ENCODE peak calls at places on chromosome 19, in eight cellular contexts. One of them, this sample, is unnamed.

GRCh38 chr19:4531562-4532165 is 3.4 kb downstream of the PLIN5 start:
- DNase-seq in mammary epithelial cell: no peak
- DNase-seq in CD4-positive, alpha-beta memory T cell: no peak
- DNase-seq in AG10803: no peak
- DNase-seq in left ventricle myocardium inferior: no peak
- DNase-seq in K562: no peak
- DNase-seq in CD8-positive, alpha-beta T cell: no peak
- DNase-seq in neuronal stem cell: no peak
- DNase-seq in this sample: no peak

GRCh38 chr19:56360841-56361240 is 32.5 kb downstream of the ZNF582 start:
- DNase-seq in K562: no peak
- DNase-seq in AG10803: no peak
- DNase-seq in CD8-positive, alpha-beta T cell: no peak
- DNase-seq in neuronal stem cell: no peak
- DNase-seq in CD4-positive, alpha-beta memory T cell: no peak
- DNase-seq in left ventricle myocardium inferior: no peak
- DNase-seq in mammary epithelial cell: peak
- DNase-seq in this sample: no peak

GRCh38 chr19:49362048-49362925 is at the start of gene TEAD2:
- DNase-seq in K562: peak
- DNase-seq in AG10803: peak
- DNase-seq in neuronal stem cell: peak
- DNase-seq in CD4-positive, alpha-beta memory T cell: no peak
- DNase-seq in CD8-positive, alpha-beta T cell: no peak
- DNase-seq in mammary epithelial cell: peak
- DNase-seq in left ventricle myocardium inferior: peak
- DNase-seq in this sample: no peak

GRCh38 chr19:32876236-32876918 is 6.8 kb upstream of the SLC7A9 start:
- DNase-seq in neuronal stem cell: no peak
- DNase-seq in CD8-positive, alpha-beta T cell: no peak
- DNase-seq in left ventricle myocardium inferior: no peak
- DNase-seq in AG10803: no peak
- DNase-seq in K562: no peak
- DNase-seq in mammary epithelial cell: no peak
- DNase-seq in CD4-positive, alpha-beta memory T cell: no peak
- DNase-seq in this sample: no peak

GRCh38 chr19:14495678-14496028 is 274 bp downstream of the GIPC1 start:
- DNase-seq in K562: peak
- DNase-seq in neuronal stem cell: no peak
- DNase-seq in CD8-positive, alpha-beta T cell: no peak
- DNase-seq in CD4-positive, alpha-beta memory T cell: no peak
- DNase-seq in left ventricle myocardium inferior: no peak
- DNase-seq in mammary epithelial cell: no peak
- DNase-seq in AG10803: no peak
- DNase-seq in this sample: no peak

GRCh38 chr19:29211562-29212416 is 1.2 kb downstream of the UQCRFS1 start:
- DNase-seq in K562: peak
- DNase-seq in CD4-positive, alpha-beta memory T cell: no peak
- DNase-seq in AG10803: peak
- DNase-seq in CD8-positive, alpha-beta T cell: peak
- DNase-seq in neuronal stem cell: no peak
- DNase-seq in left ventricle myocardium inferior: no peak
- DNase-seq in mammary epithelial cell: peak
- DNase-seq in this sample: no peak

GRCh38 chr19:57675881-57676280 is 5.9 kb upstream of the ZNF551 start:
- DNase-seq in left ventricle myocardium inferior: no peak
- DNase-seq in CD8-positive, alpha-beta T cell: no peak
- DNase-seq in K562: no peak
- DNase-seq in neuronal stem cell: no peak
- DNase-seq in AG10803: peak
- DNase-seq in mammary epithelial cell: no peak
- DNase-seq in CD4-positive, alpha-beta memory T cell: no peak
- DNase-seq in this sample: no peak

GRCh38 chr19:15631817-15632216 is 8.9 kb upstream of the CYP4F3 start:
- DNase-seq in left ventricle myocardium inferior: no peak
- DNase-seq in K562: peak
- DNase-seq in mammary epithelial cell: no peak
- DNase-seq in neuronal stem cell: no peak
- DNase-seq in AG10803: no peak
- DNase-seq in CD4-positive, alpha-beta memory T cell: peak
- DNase-seq in CD8-positive, alpha-beta T cell: peak
- DNase-seq in this sample: peak

GRCh38 chr19:35355851-35356460 is 2.3 kb upstream of the FFAR3 start:
- DNase-seq in mammary epithelial cell: no peak
- DNase-seq in CD4-positive, alpha-beta memory T cell: no peak
- DNase-seq in neuronal stem cell: no peak
- DNase-seq in AG10803: no peak
- DNase-seq in left ventricle myocardium inferior: no peak
- DNase-seq in CD8-positive, alpha-beta T cell: no peak
- DNase-seq in K562: no peak
- DNase-seq in this sample: no peak

GRCh38 chr19:3265432-3265831 is 41.0 kb downstream of the CELF5 start:
- DNase-seq in CD8-positive, alpha-beta T cell: no peak
- DNase-seq in CD4-positive, alpha-beta memory T cell: no peak
- DNase-seq in neuronal stem cell: no peak
- DNase-seq in mammary epithelial cell: no peak
- DNase-seq in K562: no peak
- DNase-seq in AG10803: no peak
- DNase-seq in left ventricle myocardium inferior: no peak
- DNase-seq in this sample: no peak

GRCh38 chr19:11708457-11708856 is 30.3 kb downstream of the ZNF823 start:
- DNase-seq in left ventricle myocardium inferior: no peak
- DNase-seq in AG10803: no peak
- DNase-seq in K562: no peak
- DNase-seq in CD4-positive, alpha-beta memory T cell: no peak
- DNase-seq in CD8-positive, alpha-beta T cell: no peak
- DNase-seq in mammary epithelial cell: no peak
- DNase-seq in neuronal stem cell: no peak
- DNase-seq in this sample: no peak

GRCh38 chr19:3840804-3841203 is 28.0 kb downstream of the ZFR2 start:
- DNase-seq in left ventricle myocardium inferior: no peak
- DNase-seq in mammary epithelial cell: no peak
- DNase-seq in neuronal stem cell: no peak
- DNase-seq in AG10803: no peak
- DNase-seq in K562: no peak
- DNase-seq in CD8-positive, alpha-beta T cell: no peak
- DNase-seq in CD4-positive, alpha-beta memory T cell: no peak
- DNase-seq in this sample: no peak

GRCh38 chr19:45887311-45887710 is 1.4 kb upstream of the IRF2BP1 start:
- DNase-seq in AG10803: no peak
- DNase-seq in mammary epithelial cell: no peak
- DNase-seq in CD8-positive, alpha-beta T cell: no peak
- DNase-seq in left ventricle myocardium inferior: no peak
- DNase-seq in CD4-positive, alpha-beta memory T cell: no peak
- DNase-seq in K562: no peak
- DNase-seq in neuronal stem cell: no peak
- DNase-seq in this sample: no peak

GRCh38 chr19:58001895-58002369 is 688 bp downstream of the ZNF606 start:
- DNase-seq in AG10803: peak
- DNase-seq in CD4-positive, alpha-beta memory T cell: no peak
- DNase-seq in CD8-positive, alpha-beta T cell: peak
- DNase-seq in neuronal stem cell: no peak
- DNase-seq in left ventricle myocardium inferior: no peak
- DNase-seq in mammary epithelial cell: no peak
- DNase-seq in K562: no peak
- DNase-seq in this sample: no peak

GRCh38 chr19:56637976-56638555 is 4.9 kb upstream of the SMIM17 start:
- DNase-seq in CD4-positive, alpha-beta memory T cell: peak
- DNase-seq in mammary epithelial cell: peak
- DNase-seq in K562: peak
- DNase-seq in left ventricle myocardium inferior: peak
- DNase-seq in AG10803: peak
- DNase-seq in CD8-positive, alpha-beta T cell: peak
- DNase-seq in neuronal stem cell: peak
- DNase-seq in this sample: peak

GRCh38 chr19:7522923-7523667 is 671 bp downstream of the MCOLN1 start:
- DNase-seq in left ventricle myocardium inferior: no peak
- DNase-seq in mammary epithelial cell: no peak
- DNase-seq in CD8-positive, alpha-beta T cell: no peak
- DNase-seq in neuronal stem cell: no peak
- DNase-seq in K562: peak
- DNase-seq in AG10803: peak
- DNase-seq in CD4-positive, alpha-beta memory T cell: no peak
- DNase-seq in this sample: no peak

GRCh38 chr19:972281-972680 is 11.9 kb upstream of the WDR18 start:
- DNase-seq in CD4-positive, alpha-beta memory T cell: no peak
- DNase-seq in neuronal stem cell: no peak
- DNase-seq in AG10803: no peak
- DNase-seq in left ventricle myocardium inferior: no peak
- DNase-seq in mammary epithelial cell: no peak
- DNase-seq in CD8-positive, alpha-beta T cell: no peak
- DNase-seq in K562: no peak
- DNase-seq in this sample: no peak

GRCh38 chr19:33156354-33156753 is 24.4 kb downstream of the WDR88 start:
- DNase-seq in CD4-positive, alpha-beta memory T cell: no peak
- DNase-seq in CD8-positive, alpha-beta T cell: no peak
- DNase-seq in left ventricle myocardium inferior: no peak
- DNase-seq in K562: no peak
- DNase-seq in AG10803: peak
- DNase-seq in neuronal stem cell: no peak
- DNase-seq in mammary epithelial cell: no peak
- DNase-seq in this sample: no peak

DNA sequence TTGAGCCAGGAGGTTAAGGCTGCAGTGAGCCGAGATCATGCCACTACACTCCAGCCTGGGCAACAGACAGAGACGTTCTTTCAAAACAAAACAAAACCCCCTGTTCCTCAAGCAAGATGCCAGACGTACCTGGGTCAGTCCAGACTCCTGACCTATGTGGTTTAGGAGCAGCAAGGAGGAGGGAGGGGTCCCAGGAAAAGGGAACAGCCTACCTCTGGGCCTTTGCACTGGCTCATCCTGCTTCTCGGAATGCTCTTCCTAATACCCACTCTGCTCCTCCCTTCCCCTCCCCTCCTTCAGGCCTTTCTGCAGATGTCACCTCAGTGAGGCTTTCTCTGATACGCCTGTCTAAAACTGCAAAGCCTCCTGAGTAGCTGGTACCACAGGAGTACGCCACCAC is 9.5 kb downstream of the RINL start:
- DNase-seq in left ventricle myocardium inferior: no peak
- DNase-seq in CD4-positive, alpha-beta memory T cell: no peak
- DNase-seq in neuronal stem cell: no peak
- DNase-seq in AG10803: no peak
- DNase-seq in K562: no peak
- DNase-seq in CD8-positive, alpha-beta T cell: no peak
- DNase-seq in mammary epithelial cell: no peak
- DNase-seq in this sample: no peak
- H3K4me3 ChIP-seq in left ventricle myocardium inferior: no peak
- H3K4me3 ChIP-seq in CD4-positive, alpha-beta memory T cell: no peak
- H3K4me3 ChIP-seq in neuronal stem cell: no peak
- H3K4me3 ChIP-seq in AG10803: no peak
- H3K4me3 ChIP-seq in K562: no peak
- H3K4me3 ChIP-seq in CD8-positive, alpha-beta T cell: peak
- H3K4me3 ChIP-seq in mammary epithelial cell: no peak
- H3K4me3 ChIP-seq in this sample: no peak

DNA sequence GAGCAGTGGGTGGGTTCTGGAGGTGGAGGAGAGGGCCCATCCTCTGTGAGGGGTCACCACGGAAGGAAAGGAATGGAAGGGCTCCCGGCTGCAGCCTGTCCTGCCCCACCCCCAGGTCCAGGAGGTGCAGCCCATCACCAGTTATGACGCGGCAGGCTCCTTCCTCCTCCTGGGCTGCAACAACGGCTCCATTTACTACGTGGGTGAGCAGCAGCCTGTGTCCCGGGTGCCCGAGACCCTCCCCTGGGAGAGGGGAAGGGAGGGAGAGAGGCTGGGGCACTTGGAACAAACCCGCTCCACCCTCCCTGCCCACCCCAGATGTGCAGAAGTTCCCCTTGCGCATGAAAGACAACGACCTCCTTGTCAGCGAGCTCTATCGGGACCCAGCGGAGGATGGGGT is 6.6 kb downstream of the SHKBP1 start:
- DNase-seq in left ventricle myocardium inferior: no peak
- DNase-seq in neuronal stem cell: no peak
- DNase-seq in AG10803: no peak
- DNase-seq in mammary epithelial cell: no peak
- DNase-seq in CD8-positive, alpha-beta T cell: no peak
- DNase-seq in K562: no peak
- DNase-seq in CD4-positive, alpha-beta memory T cell: no peak
- DNase-seq in this sample: no peak
- H3K4me3 ChIP-seq in left ventricle myocardium inferior: no peak
- H3K4me3 ChIP-seq in neuronal stem cell: no peak
- H3K4me3 ChIP-seq in AG10803: no peak
- H3K4me3 ChIP-seq in mammary epithelial cell: no peak
- H3K4me3 ChIP-seq in CD8-positive, alpha-beta T cell: no peak
- H3K4me3 ChIP-seq in K562: no peak
- H3K4me3 ChIP-seq in CD4-positive, alpha-beta memory T cell: no peak
- H3K4me3 ChIP-seq in this sample: no peak

DNA sequence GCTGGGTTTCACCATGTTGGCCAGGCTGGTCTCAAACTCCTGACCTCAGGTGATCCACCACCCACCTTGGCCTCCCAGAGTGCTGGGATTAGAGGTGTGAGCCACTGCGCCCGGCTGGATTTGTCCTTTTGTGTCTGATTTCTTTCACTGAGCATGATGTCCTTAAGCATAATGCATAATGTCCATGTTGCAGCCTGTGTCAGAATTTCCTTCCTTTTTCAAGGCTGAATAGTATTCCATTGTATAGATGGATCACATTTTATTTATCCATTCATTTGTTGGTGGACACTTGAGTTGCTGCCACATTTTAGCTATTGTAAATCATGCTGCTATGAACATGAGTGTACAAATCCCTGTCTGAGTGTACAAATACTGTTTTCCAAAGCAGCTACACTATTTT is 25.5 kb downstream of the RFX2 start:
- DNase-seq in left ventricle myocardium inferior: no peak
- DNase-seq in CD4-positive, alpha-beta memory T cell: no peak
- DNase-seq in AG10803: no peak
- DNase-seq in mammary epithelial cell: no peak
- DNase-seq in neuronal stem cell: no peak
- DNase-seq in K562: no peak
- DNase-seq in CD8-positive, alpha-beta T cell: no peak
- DNase-seq in this sample: no peak
- H3K4me3 ChIP-seq in left ventricle myocardium inferior: no peak
- H3K4me3 ChIP-seq in CD4-positive, alpha-beta memory T cell: no peak
- H3K4me3 ChIP-seq in AG10803: no peak
- H3K4me3 ChIP-seq in mammary epithelial cell: no peak
- H3K4me3 ChIP-seq in neuronal stem cell: no peak
- H3K4me3 ChIP-seq in K562: no peak
- H3K4me3 ChIP-seq in CD8-positive, alpha-beta T cell: no peak
- H3K4me3 ChIP-seq in this sample: no peak

DNA sequence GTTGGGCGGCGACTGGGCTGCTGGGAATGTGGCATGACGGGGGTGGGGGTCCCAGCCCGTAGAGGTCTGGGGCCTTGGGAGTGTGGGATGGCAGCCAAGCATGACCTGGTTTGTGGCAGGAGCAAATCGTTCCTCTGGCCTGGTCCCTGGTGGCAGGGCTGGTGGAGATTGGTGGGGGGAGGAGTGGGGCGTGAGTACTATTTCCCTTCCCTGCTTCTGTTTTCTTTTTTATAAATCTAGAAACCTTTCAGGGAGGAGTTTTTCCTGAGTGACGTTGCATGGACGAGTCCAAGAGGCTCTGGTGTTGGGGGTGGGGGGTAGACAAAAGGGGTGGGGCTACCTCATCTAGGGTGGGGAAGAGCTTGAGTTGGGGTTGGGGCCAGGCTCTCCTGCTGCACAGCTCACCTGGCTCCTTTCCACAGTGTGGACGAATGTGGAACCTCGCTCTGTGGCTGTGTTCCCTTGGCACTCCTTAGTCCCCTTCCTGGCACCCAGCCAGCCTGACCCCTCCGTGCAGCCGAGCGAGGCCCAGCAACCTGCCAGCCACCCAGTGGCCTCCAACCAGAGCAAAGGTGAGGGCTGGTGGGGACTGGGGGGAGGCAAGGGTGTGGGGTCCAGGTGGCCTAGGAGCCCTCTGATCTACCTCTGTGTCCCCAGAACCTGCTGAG is 15.4 kb upstream of the PRR19 start:
- DNase-seq in mammary epithelial cell: no peak
- DNase-seq in CD8-positive, alpha-beta T cell: no peak
- DNase-seq in AG10803: peak
- DNase-seq in neuronal stem cell: no peak
- DNase-seq in K562: peak
- DNase-seq in left ventricle myocardium inferior: peak
- DNase-seq in CD4-positive, alpha-beta memory T cell: no peak
- DNase-seq in this sample: no peak
- H3K4me3 ChIP-seq in mammary epithelial cell: no peak
- H3K4me3 ChIP-seq in CD8-positive, alpha-beta T cell: no peak
- H3K4me3 ChIP-seq in AG10803: no peak
- H3K4me3 ChIP-seq in neuronal stem cell: peak
- H3K4me3 ChIP-seq in K562: no peak
- H3K4me3 ChIP-seq in left ventricle myocardium inferior: peak
- H3K4me3 ChIP-seq in CD4-positive, alpha-beta memory T cell: no peak
- H3K4me3 ChIP-seq in this sample: no peak

This sample was measured in Jurkat, Clone E6-1.